ENCODE peak calls at places on chromosomes 12 and 14, in four cellular contexts. One of them, this sample, is unnamed.

GRCh38 chr12:44875954-44876553 is at the start of gene NELL2:
- DNase-seq in endothelial cell: peak
- DNase-seq in stromal cell of bone marrow: no peak
- DNase-seq in endodermal cell: peak
- DNase-seq in this sample: no peak

GRCh38 chr12:56753566-56753965 is 1.4 kb upstream of the PRIM1 start:
- DNase-seq in endothelial cell: no peak
- DNase-seq in stromal cell of bone marrow: no peak
- DNase-seq in endodermal cell: no peak
- DNase-seq in this sample: no peak

GRCh38 chr12:3533703-3534386 is 42.8 kb downstream of the PRMT8 start:
- DNase-seq in endothelial cell: no peak
- DNase-seq in stromal cell of bone marrow: peak
- DNase-seq in endodermal cell: peak
- DNase-seq in this sample: no peak

GRCh38 chr14:104600141-104600643 is 4.4 kb downstream of the TMEM179 start:
- DNase-seq in endothelial cell: no peak
- DNase-seq in stromal cell of bone marrow: no peak
- DNase-seq in endodermal cell: no peak
- DNase-seq in this sample: no peak

GRCh38 chr14:26820101-26820500 is 222.3 kb upstream of the NOVA1 start:
- DNase-seq in endothelial cell: no peak
- DNase-seq in stromal cell of bone marrow: no peak
- DNase-seq in endodermal cell: no peak
- DNase-seq in this sample: no peak

GRCh38 chr14:37650356-37651037 is 55.1 kb downstream of the TTC6 start:
- DNase-seq in endothelial cell: no peak
- DNase-seq in stromal cell of bone marrow: no peak
- DNase-seq in endodermal cell: no peak
- DNase-seq in this sample: no peak

GRCh38 chr14:35384386-35385041 is 20.0 kb downstream of the NFKBIA start:
- DNase-seq in endothelial cell: no peak
- DNase-seq in stromal cell of bone marrow: peak
- DNase-seq in endodermal cell: no peak
- DNase-seq in this sample: peak

GRCh38 chr14:20697273-20698017 is 8.9 kb downstream of the ANG start:
- DNase-seq in endothelial cell: peak
- DNase-seq in stromal cell of bone marrow: peak
- DNase-seq in endodermal cell: peak
- DNase-seq in this sample: no peak

GRCh38 chr12:54549774-54550451 is 512 bp downstream of the PDE1B start:
- DNase-seq in endothelial cell: no peak
- DNase-seq in stromal cell of bone marrow: no peak
- DNase-seq in endodermal cell: no peak
- DNase-seq in this sample: no peak

GRCh38 chr12:57451233-57451778 is 3.8 kb upstream of the INHBE start:
- DNase-seq in endothelial cell: no peak
- DNase-seq in stromal cell of bone marrow: no peak
- DNase-seq in endodermal cell: no peak
- DNase-seq in this sample: no peak

GRCh38 chr12:54042970-54043744 is 10.3 kb downstream of the HOXC5 start:
- DNase-seq in endothelial cell: no peak
- DNase-seq in stromal cell of bone marrow: no peak
- DNase-seq in endodermal cell: no peak
- DNase-seq in this sample: no peak

GRCh38 chr12:111715242-111715641 is 29.4 kb downstream of the ACAD10 start:
- DNase-seq in endothelial cell: no peak
- DNase-seq in stromal cell of bone marrow: no peak
- DNase-seq in endodermal cell: no peak
- DNase-seq in this sample: no peak

GRCh38 chr14:64758025-64758521 is 53.8 kb downstream of the PLEKHG3 start:
- DNase-seq in endothelial cell: no peak
- DNase-seq in stromal cell of bone marrow: no peak
- DNase-seq in endodermal cell: peak
- DNase-seq in this sample: no peak

GRCh38 chr12:109156036-109156435 is 39.6 kb downstream of the ACACB start:
- DNase-seq in endothelial cell: no peak
- DNase-seq in stromal cell of bone marrow: no peak
- DNase-seq in endodermal cell: peak
- DNase-seq in this sample: no peak

GRCh38 chr14:23123419-23123818 is 4.4 kb upstream of the CEBPE start:
- DNase-seq in endothelial cell: no peak
- DNase-seq in stromal cell of bone marrow: no peak
- DNase-seq in endodermal cell: no peak
- DNase-seq in this sample: no peak

GRCh38 chr12:1212529-1212928 is 221.5 kb downstream of the ERC1 start:
- DNase-seq in endothelial cell: no peak
- DNase-seq in stromal cell of bone marrow: no peak
- DNase-seq in endodermal cell: peak
- DNase-seq in this sample: no peak

GRCh38 chr14:87967496-87967895 is 25.5 kb downstream of the GALC start:
- DNase-seq in endothelial cell: no peak
- DNase-seq in stromal cell of bone marrow: no peak
- DNase-seq in endodermal cell: no peak
- DNase-seq in this sample: no peak

GRCh38 chr14:37202265-37202664 is 4.5 kb downstream of the MIPOL1 start:
- DNase-seq in endothelial cell: no peak
- DNase-seq in stromal cell of bone marrow: no peak
- DNase-seq in endodermal cell: no peak
- DNase-seq in this sample: no peak

GRCh38 chr12:6821271-6821673 is 349 bp upstream of the GPR162 start:
- DNase-seq in endothelial cell: peak
- DNase-seq in stromal cell of bone marrow: peak
- DNase-seq in endodermal cell: peak
- DNase-seq in this sample: no peak

GRCh38 chr12:12387521-12387920 is 30.6 kb downstream of the BORCS5 start:
- DNase-seq in endothelial cell: no peak
- DNase-seq in stromal cell of bone marrow: peak
- DNase-seq in endodermal cell: no peak
- DNase-seq in this sample: peak

GRCh38 chr14:87643005-87643404 is 350.0 kb downstream of the GALC start:
- DNase-seq in endothelial cell: no peak
- DNase-seq in stromal cell of bone marrow: peak
- DNase-seq in endodermal cell: no peak
- DNase-seq in this sample: no peak

GRCh38 chr12:108560752-108561719 is at the start of gene SART3:
- DNase-seq in endothelial cell: peak
- DNase-seq in stromal cell of bone marrow: peak
- DNase-seq in endodermal cell: peak
- DNase-seq in this sample: peak

GRCh38 chr14:80269338-80269935 is 58.1 kb upstream of the DIO2 start:
- DNase-seq in endothelial cell: no peak
- DNase-seq in stromal cell of bone marrow: no peak
- DNase-seq in endodermal cell: no peak
- DNase-seq in this sample: peak

GRCh38 chr14:91897121-91897701 is 29.9 kb upstream of the TC2N start:
- DNase-seq in endothelial cell: no peak
- DNase-seq in stromal cell of bone marrow: no peak
- DNase-seq in endodermal cell: peak
- DNase-seq in this sample: peak

GRCh38 chr12:83821967-83822366 is 1090.6 kb downstream of the SLC6A15 start:
- DNase-seq in endothelial cell: no peak
- DNase-seq in stromal cell of bone marrow: no peak
- DNase-seq in endodermal cell: no peak
- DNase-seq in this sample: no peak

This sample was measured in AG09309.